ENCODE peak calls at places on chromosomes 16 and 17, in nine cellular contexts. V, N, W, R, Q, A, J, X and K are unnamed samples.

GRCh38 chr16:65662236-65662635 is 540.4 kb upstream of the CDH11 start:
- DNase-seq in V (no peak), N (no peak), W (no peak), R (no peak), Q (no peak), A (no peak), J (no peak), X (no peak), K (no peak)

GRCh38 chr17:44383363-44383762 is 6.1 kb downstream of the ITGA2B start:
- DNase-seq in V (no peak), N (no peak), W (no peak), R (no peak), Q (no peak), A (no peak), J (no peak), X (no peak), K (no peak)

GRCh38 chr17:61594294-61594825 is 3.3 kb upstream of the NACA2 start:
- DNase-seq in V (no peak), N (no peak), W (no peak), R (no peak), Q (no peak), A (no peak), J (no peak), X (peak; percentile 31), K (peak; percentile 20)

GRCh38 chr17:1852327-1852726 is 22.5 kb downstream of the RPA1 start:
- DNase-seq in V (no peak), N (no peak), W (no peak), R (no peak), Q (no peak), A (no peak), J (peak; percentile 53), X (no peak), K (no peak)

GRCh38 chr17:56316604-56317003 is 163.3 kb downstream of the ANKFN1 start:
- DNase-seq in V (no peak), N (no peak), W (no peak), R (no peak), Q (no peak), A (no peak), J (no peak), X (no peak), K (no peak)

GRCh38 chr17:66717680-66718079 is 117.2 kb upstream of the CACNG5 start:
- DNase-seq in V (no peak), N (no peak), W (no peak), R (no peak), Q (no peak), A (no peak), J (peak; percentile 88), X (no peak), K (no peak)

GRCh38 chr16:89764711-89765201 is 43.4 kb downstream of the ZNF276 start:
- DNase-seq in V (peak; percentile 78), N (no peak), W (peak; percentile 26), R (no peak), Q (no peak), A (peak; percentile 8), J (peak; percentile 94), X (no peak), K (no peak)

GRCh38 chr17:43599835-43600234 is 53.7 kb upstream of the ETV4 start:
- DNase-seq in V (no peak), N (peak; percentile 73), W (no peak), R (no peak), Q (no peak), A (no peak), J (no peak), X (peak; percentile 91), K (peak; percentile 93)

GRCh38 chr17:40069751-40070643 is 7.2 kb downstream of the THRA start:
- DNase-seq in V (no peak), N (peak; percentile 39), W (peak; percentile 69), R (no peak), Q (peak; percentile 90), A (no peak), J (peak; percentile 53), X (peak; percentile 54), K (peak; percentile 74)

GRCh38 chr16:4496305-4496704 is 20.1 kb downstream of the HMOX2 start:
- DNase-seq in V (peak; percentile 9), N (peak; percentile 52), W (no peak), R (no peak), Q (no peak), A (no peak), J (peak; percentile 36), X (peak; percentile 73), K (peak; percentile 79)

GRCh38 chr16:4517812-4518211 is 20.8 kb downstream of the CDIP1 start:
- DNase-seq in V (peak; percentile 36), N (peak; percentile 37), W (no peak), R (peak; percentile 67), Q (no peak), A (no peak), J (peak; percentile 32), X (peak; percentile 38), K (peak; percentile 44)

GRCh38 chr17:10021239-10021638 is 116.2 kb upstream of the RCVRN start:
- DNase-seq in V (peak; percentile 69), N (no peak), W (no peak), R (no peak), Q (no peak), A (no peak), J (no peak), X (peak; percentile 18), K (no peak)

DNA sequence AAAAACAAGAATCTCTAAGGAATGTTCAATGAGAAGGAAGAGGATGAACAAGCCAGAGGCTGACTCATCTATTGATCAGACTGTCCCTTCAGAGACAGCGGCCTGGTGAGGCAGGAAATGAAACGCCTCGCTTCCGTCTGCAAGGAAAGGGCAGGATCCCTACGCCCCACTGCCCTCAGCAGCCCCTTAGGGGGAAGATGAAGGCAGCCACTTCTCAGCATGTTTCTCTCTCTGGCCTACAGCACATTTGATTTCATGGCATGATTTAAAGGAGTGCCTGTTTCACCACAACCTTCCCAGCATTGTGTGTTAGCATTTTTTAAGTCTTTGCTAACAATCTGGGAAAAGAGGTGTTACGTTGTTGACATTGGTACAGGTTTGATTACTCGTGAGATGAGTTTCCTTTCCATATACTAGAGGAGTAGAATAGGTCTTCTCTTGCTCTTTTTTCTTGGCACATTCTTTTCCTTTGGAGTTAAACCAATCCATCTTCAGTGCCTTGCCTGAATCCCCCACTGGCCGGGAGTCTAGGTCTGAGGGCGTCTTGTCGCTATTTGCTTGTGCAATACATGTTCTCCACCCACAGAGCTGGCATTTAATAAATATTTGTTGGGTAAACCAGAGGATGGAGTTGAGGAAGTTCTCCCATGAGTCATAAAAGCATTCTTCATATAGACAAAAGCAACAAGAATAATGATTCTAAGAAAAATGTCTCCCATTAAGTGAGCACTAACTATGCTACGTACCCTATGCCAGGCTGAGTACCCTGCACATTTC is 47.4 kb downstream of the RBFOX3 start:
- DNase-seq in V (no peak), N (no peak), W (no peak), R (no peak), Q (no peak), A (no peak), J (no peak), X (peak; percentile 58), K (peak; percentile 32)
- H3K4me3 ChIP-seq in V (no peak overlapping the region), N (no peak overlapping the region), W (no peak overlapping the region), R (no peak overlapping the region), Q (no peak overlapping the region), A (no peak overlapping the region), J (no peak overlapping the region), X (no peak overlapping the region), K (no peak overlapping the region)

GRCh38 chr17:41928693-41929251 is 1.6 kb upstream of the ODAD4 start:
- DNase-seq in V (no peak), N (no peak), W (no peak), R (no peak), Q (no peak), A (no peak), J (no peak), X (no peak), K (no peak)
- H3K4me3 ChIP-seq in V (no peak overlapping the region), N (no peak overlapping the region), W (no peak overlapping the region), R (no peak overlapping the region), Q (no peak overlapping the region), A (no peak overlapping the region), J (no peak overlapping the region), X (no peak overlapping the region), K (no peak overlapping the region)

GRCh38 chr17:75325827-75326586 is 36.8 kb upstream of the SLC25A19 start:
- DNase-seq in V (peak; percentile 55), N (no peak), W (no peak), R (no peak), Q (no peak), A (no peak), J (no peak), X (peak; percentile 54), K (peak; percentile 43)
- H3K4me3 ChIP-seq in V (no peak overlapping the region), N (no peak overlapping the region), W (no peak overlapping the region), R (no peak overlapping the region), Q (no peak overlapping the region), A (no peak overlapping the region), J (no peak overlapping the region), X (no peak overlapping the region), K (no peak overlapping the region)

GRCh38 chr16:52238710-52239109 is 308.2 kb downstream of the TOX3 start:
- DNase-seq in V (no peak), N (no peak), W (no peak), R (no peak), Q (no peak), A (no peak), J (no peak), X (no peak), K (no peak)
- H3K4me3 ChIP-seq in V (no peak overlapping the region), N (no peak overlapping the region), W (no peak overlapping the region), R (no peak overlapping the region), Q (no peak overlapping the region), A (no peak overlapping the region), J (no peak overlapping the region), X (no peak overlapping the region), K (no peak overlapping the region)

DNA sequence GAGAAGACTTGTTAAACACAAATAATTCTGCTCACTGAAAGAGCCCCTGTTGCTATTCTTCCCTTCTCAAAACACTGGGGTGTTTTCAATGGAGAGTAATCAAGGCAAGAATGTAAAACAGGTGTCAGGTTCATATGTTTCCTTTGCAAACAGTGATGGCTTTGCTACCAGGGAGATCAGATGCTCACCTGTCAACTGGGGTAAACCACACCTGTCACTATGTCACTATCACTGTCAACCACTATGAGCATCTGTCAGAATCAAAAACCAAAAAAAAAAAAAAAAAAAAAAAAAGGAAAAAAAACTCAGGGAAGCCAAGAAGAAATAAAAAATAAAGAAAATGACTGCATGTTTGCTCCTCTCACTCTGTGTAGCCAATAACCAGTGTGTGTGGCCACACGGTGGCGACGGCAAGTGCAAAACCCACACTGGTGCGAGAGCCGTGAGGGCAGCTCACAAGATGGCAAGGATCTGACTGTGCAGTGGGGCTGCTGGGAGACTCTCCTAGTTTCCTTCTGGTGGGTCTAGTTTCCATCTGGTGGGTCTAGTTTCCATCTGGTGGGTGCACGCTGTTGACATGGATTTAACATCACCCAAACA is 22.7 kb downstream of the USP22 start:
- DNase-seq in V (peak; percentile 70), N (no peak), W (no peak), R (no peak), Q (no peak), A (no peak), J (peak; percentile 77), X (peak; percentile 49), K (peak; percentile 62)
- H3K4me3 ChIP-seq in V (no peak overlapping the region), N (no peak overlapping the region), W (no peak overlapping the region), R (no peak overlapping the region), Q (no peak overlapping the region), A (no peak overlapping the region), J (no peak overlapping the region), X (no peak overlapping the region), K (no peak overlapping the region)